ENCODE peak calls at places on chromosomes 3 and 15, in nine cellular contexts. D is glutamatergic neuron, O is neural crest cell, I is choroid plexus epithelial cell, F is A673, B is AG04450, T is left ventricle myocardium inferior, N is astrocyte of the cerebellum, G is heart left ventricle. C is an unnamed sample.

GRCh38 chr3:151971814-151972579 is 98.6 kb downstream of the SUCNR1 start:
- DNase-seq in G (no peak), O (no peak), D (no peak), I (peak), T (no peak), F (no peak), N (no peak), B (no peak), C (no peak)

GRCh38 chr15:22806664-22807063 is 20.2 kb downstream of the NIPA1 start:
- DNase-seq in G (no peak), N (no peak), T (no peak), B (no peak), I (no peak), D (no peak), F (no peak), O (no peak), C (no peak)

GRCh38 chr3:72245183-72245811 is 460.3 kb upstream of the PROK2 start:
- DNase-seq in G (peak), B (no peak), I (no peak), D (peak), N (no peak), O (no peak), T (peak), F (no peak), C (peak)

GRCh38 chr15:73081321-73081958 is 29.2 kb downstream of the NEO1 start:
- DNase-seq in I (peak), D (no peak), G (no peak), F (peak), T (no peak), B (peak), O (peak), N (peak), C (no peak)

GRCh38 chr15:45371546-45371945 is 6.8 kb downstream of the GATM start:
- DNase-seq in I (no peak), F (no peak), T (no peak), O (no peak), B (no peak), D (no peak), N (no peak), G (no peak), C (no peak)

GRCh38 chr15:20356444-20357138 is 185.0 kb downstream of the GOLGA6L6 start:
- DNase-seq in N (no peak), O (no peak), B (no peak), D (no peak), I (peak), G (peak), F (peak), T (peak), C (peak)

GRCh38 chr3:193190387-193190786 is 50.6 kb upstream of the PLAAT1 start:
- DNase-seq in D (peak), I (peak), F (peak), B (no peak), N (no peak), G (no peak), O (peak), T (no peak), C (no peak)

GRCh38 chr3:100097919-100098896 is 16.1 kb downstream of the FILIP1L start:
- DNase-seq in B (no peak), O (no peak), D (no peak), G (no peak), F (no peak), T (no peak), N (no peak), I (peak), C (no peak)

GRCh38 chr3:115792206-115792955 is 169.1 kb downstream of the GAP43 start:
- DNase-seq in T (no peak), O (no peak), I (peak), N (no peak), B (no peak), D (no peak), F (no peak), G (no peak), C (no peak)

GRCh38 chr3:15292765-15293522 is 39.4 kb downstream of the SH3BP5 start:
- DNase-seq in I (peak), F (no peak), N (no peak), T (no peak), G (no peak), O (no peak), D (no peak), B (no peak), C (peak)

GRCh38 chr3:127709320-127710060 is 36.7 kb downstream of the ABTB1 start:
- DNase-seq in G (no peak), O (no peak), N (no peak), F (no peak), T (no peak), D (no peak), I (peak), B (no peak), C (no peak)

GRCh38 chr3:173399001-173399400 is 1.5 kb downstream of the NLGN1 start:
- DNase-seq in O (no peak), D (no peak), T (no peak), N (no peak), G (no peak), I (no peak), B (no peak), F (no peak), C (no peak)

GRCh38 chr3:142354076-142354475 is 93.8 kb downstream of the XRN1 start:
- DNase-seq in N (no peak), O (no peak), D (no peak), B (no peak), T (no peak), G (no peak), I (no peak), F (no peak), C (no peak)

GRCh38 chr3:127182848-127183714 is 9.8 kb upstream of the PRR23E start:
- DNase-seq in B (no peak), T (no peak), F (no peak), O (no peak), D (no peak), N (no peak), I (no peak), G (peak), C (peak)

GRCh38 chr3:29282431-29283296 is 1.8 kb downstream of the RBMS3 start:
- DNase-seq in O (no peak), B (no peak), G (no peak), T (no peak), I (peak), N (no peak), D (no peak), F (peak), C (no peak)

GRCh38 chr15:26670116-26670515 is 102.8 kb downstream of the GABRB3 start:
- DNase-seq in B (no peak), I (no peak), T (no peak), G (no peak), D (no peak), F (no peak), N (no peak), O (no peak), C (no peak)

GRCh38 chr3:42503251-42503924 is 945 bp downstream of the VIPR1 start:
- DNase-seq in B (no peak), D (peak), T (no peak), O (no peak), G (no peak), F (no peak), N (no peak), I (no peak), C (no peak)

GRCh38 chr3:179949428-179949827 is 87.3 kb downstream of the PEX5L start:
- DNase-seq in O (no peak), T (no peak), G (no peak), B (no peak), I (no peak), F (no peak), D (no peak), N (no peak), C (no peak)

GRCh38 chr3:137071104-137071503 is 113.3 kb downstream of the IL20RB start:
- DNase-seq in B (no peak), T (no peak), G (no peak), O (no peak), F (no peak), D (no peak), I (peak), N (no peak), C (no peak)

GRCh38 chr3:186510374-186511079 is 33.7 kb downstream of the CRYGS start:
- DNase-seq in D (no peak), I (peak), O (no peak), F (no peak), N (peak), G (no peak), B (no peak), T (no peak), C (no peak)

GRCh38 chr3:134311265-134311664 is 60.6 kb upstream of the RYK start:
- DNase-seq in T (no peak), B (no peak), G (no peak), D (no peak), N (no peak), F (no peak), I (peak), O (no peak), C (no peak)

GRCh38 chr15:25690673-25691543 is 172.2 kb downstream of the ATP10A start:
- DNase-seq in T (no peak), O (no peak), I (peak), D (no peak), N (peak), G (no peak), B (no peak), F (no peak), C (peak)

GRCh38 chr3:111112913-111113312 is 41.3 kb downstream of the NECTIN3 start:
- DNase-seq in F (no peak), D (no peak), T (no peak), N (no peak), B (no peak), O (no peak), G (no peak), I (peak), C (no peak)

GRCh38 chr3:99544819-99545281 is 93.5 kb upstream of the COL8A1 start:
- DNase-seq in N (no peak), F (no peak), G (no peak), I (peak), D (no peak), T (peak), O (no peak), B (no peak), C (no peak)

GRCh38 chr15:63292771-63293170 is 15.4 kb downstream of the APH1B start:
- DNase-seq in G (no peak), I (peak), D (no peak), F (no peak), T (no peak), B (no peak), O (no peak), N (no peak), C (no peak)

GRCh38 chr3:115217678-115218451 is 70.8 kb upstream of the ZBTB20 start:
- DNase-seq in O (peak), F (peak), N (peak), G (no peak), T (no peak), I (peak), B (peak), D (peak), C (no peak)

GRCh38 chr3:70247955-70248354 is 64.5 kb downstream of the MDFIC2 start:
- DNase-seq in T (no peak), F (no peak), G (no peak), I (peak), N (no peak), B (no peak), D (no peak), O (no peak), C (no peak)

GRCh38 chr3:158159714-158160113 is 49.8 kb downstream of the RSRC1 start:
- DNase-seq in G (no peak), I (no peak), B (no peak), F (no peak), D (no peak), T (no peak), N (no peak), O (no peak), C (no peak)

GRCh38 chr15:83100072-83100646 is 7.3 kb upstream of the TM6SF1 start:
- DNase-seq in G (no peak), O (no peak), B (no peak), I (no peak), N (no peak), F (no peak), D (no peak), T (no peak), C (no peak)

GRCh38 chr3:56366641-56366984 is 101.7 kb downstream of the ERC2 start:
- DNase-seq in D (no peak), T (no peak), G (no peak), B (no peak), I (no peak), N (no peak), F (no peak), O (no peak), C (no peak)

GRCh38 chr3:64473476-64473875 is 214.3 kb downstream of the ADAMTS9 start:
- DNase-seq in O (no peak), B (no peak), D (no peak), T (no peak), G (no peak), F (no peak), I (peak), N (no peak), C (no peak)

GRCh38 chr3:64470436-64470835 is 217.4 kb downstream of the ADAMTS9 start:
- DNase-seq in T (no peak), I (no peak), D (no peak), N (no peak), B (no peak), G (no peak), O (no peak), F (no peak), C (no peak)

DNA sequence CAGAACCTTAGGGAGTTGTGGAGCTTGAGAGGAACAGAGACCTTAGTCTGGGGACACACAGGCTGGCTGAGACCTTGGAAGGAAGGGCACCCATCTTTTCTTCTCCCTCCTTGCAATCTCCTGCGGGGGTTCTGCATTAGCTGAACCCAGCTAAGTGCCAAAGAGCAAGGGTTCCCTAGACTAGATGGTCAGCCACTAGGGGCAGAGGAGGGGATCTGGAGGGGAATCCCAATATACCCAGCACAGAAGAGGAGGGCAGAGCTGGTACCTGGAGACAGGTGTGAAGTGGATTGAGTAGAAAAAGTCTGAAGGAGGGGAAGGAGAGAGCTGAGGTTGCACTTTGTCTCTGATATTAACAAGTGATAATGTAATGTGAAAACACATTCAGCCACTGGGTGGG is 212.8 kb downstream of the ADAMTS9 start:
- DNase-seq in O (no peak), N (no peak), G (no peak), F (no peak), B (no peak), T (no peak), D (no peak), I (no peak), C (no peak)
- TF ChIP-seq CTCF in O (no peak), N (peak), G (no peak), F (no peak), B (peak), T (no peak), D (no peak), I (peak), C (no peak)

GRCh38 chr3:144187531-144188230 is 216.1 kb downstream of the DIPK2A start:
- DNase-seq in O (no peak), F (peak), G (no peak), T (no peak), I (peak), B (no peak), N (peak), D (no peak), C (no peak)

GRCh38 chr3:144185291-144185690 is 213.7 kb downstream of the DIPK2A start:
- DNase-seq in B (no peak), N (no peak), I (no peak), D (no peak), G (no peak), T (no peak), O (no peak), F (no peak), C (no peak)

GRCh38 chr3:144181062-144181461 is 209.4 kb downstream of the DIPK2A start:
- DNase-seq in F (no peak), O (no peak), I (no peak), D (no peak), B (no peak), N (no peak), T (no peak), G (no peak), C (no peak)

GRCh38 chr3:144178607-144179006 is 207.0 kb downstream of the DIPK2A start:
- DNase-seq in B (no peak), N (no peak), T (no peak), O (no peak), D (no peak), F (no peak), G (no peak), I (no peak), C (no peak)

DNA sequence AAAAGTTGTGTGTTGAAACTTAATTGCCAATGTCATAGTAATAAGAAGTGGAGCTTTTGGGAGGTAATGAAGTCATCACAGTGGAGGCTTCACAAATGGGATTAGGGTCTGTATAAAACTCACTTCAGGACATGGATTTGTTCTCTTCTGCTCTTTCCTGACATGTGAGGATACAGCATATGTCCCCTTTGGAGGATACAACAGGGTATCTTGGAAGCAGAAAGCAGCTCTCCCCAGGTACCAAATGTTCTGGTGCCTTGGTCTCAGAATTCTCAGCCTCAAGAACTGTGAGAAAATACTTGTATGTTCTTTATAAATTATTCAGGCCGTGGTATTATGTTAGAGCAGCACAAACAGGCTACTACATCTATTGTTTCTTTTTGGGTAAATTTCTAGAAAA is 210.9 kb downstream of the DIPK2A start:
- DNase-seq in B (no peak), O (no peak), D (no peak), T (no peak), I (no peak), F (no peak), N (no peak), G (no peak), C (no peak)
- TF ChIP-seq CTCF in B (no peak), O (no peak), D (no peak), T (no peak), I (no peak), F (no peak), N (no peak), G (no peak), C (no peak)

GRCh38 chr3:1251282-1252060 is 158.6 kb downstream of the CNTN6 start:
- DNase-seq in F (no peak), B (no peak), O (no peak), I (peak), T (no peak), G (no peak), D (no peak), N (no peak), C (no peak)
- TF ChIP-seq CTCF in F (peak), B (no peak), O (peak), I (no peak), T (no peak), G (no peak), D (peak), N (no peak), C (no peak)

GRCh38 chr3:123961508-123961856 is 453 bp upstream of the CCDC14 start:
- DNase-seq in T (no peak), O (no peak), N (no peak), D (no peak), I (no peak), B (no peak), G (no peak), F (no peak), C (no peak)

GRCh38 chr3:123960791-123961507 is at the start of gene CCDC14:
- DNase-seq in O (peak), D (peak), T (peak), N (peak), B (peak), G (peak), I (peak), F (peak), C (peak)
- TF ChIP-seq CTCF in O (no peak), D (no peak), T (no peak), N (no peak), B (no peak), G (no peak), I (no peak), F (no peak), C (no peak)

DNA sequence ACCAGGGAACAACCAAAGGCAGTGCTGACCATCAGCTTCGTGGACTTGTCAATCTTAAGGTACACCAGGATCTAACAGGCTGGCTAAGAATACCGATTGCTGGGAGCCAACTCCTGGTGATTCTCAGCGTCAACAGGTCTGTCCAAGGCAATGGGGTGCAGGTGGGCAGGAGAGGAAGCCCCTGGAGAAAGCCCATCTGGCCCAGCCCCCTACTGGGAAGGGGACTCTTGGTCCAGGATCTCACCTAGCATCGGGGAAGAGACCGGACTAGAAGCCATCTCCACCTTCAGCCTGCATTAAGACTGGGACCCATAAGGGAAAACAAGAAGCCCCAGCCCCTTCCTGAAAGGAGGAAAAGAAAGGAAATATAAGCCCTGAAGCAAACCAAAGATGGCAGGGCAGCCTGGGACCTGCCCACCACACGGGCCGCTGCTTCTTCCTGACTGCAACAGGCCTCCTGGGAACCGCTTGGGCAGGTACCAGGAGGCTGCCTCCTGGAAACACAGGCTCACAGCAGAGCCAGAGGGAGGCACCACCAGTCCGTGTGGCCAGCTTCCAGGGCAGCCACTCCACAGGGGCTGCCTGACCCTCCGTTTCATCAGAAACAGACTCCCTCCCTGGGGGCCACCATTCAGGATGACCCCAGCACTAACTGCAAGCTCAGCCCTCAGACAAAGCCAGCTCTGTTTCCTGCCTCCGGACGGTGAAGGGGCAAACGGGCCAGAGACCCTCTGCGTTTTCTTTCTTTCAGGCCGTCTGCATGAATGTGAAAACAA is 100.3 kb downstream of the LRIG1 start:
- DNase-seq in T (no peak), O (peak), G (no peak), F (no peak), N (no peak), B (no peak), D (peak), I (peak), C (no peak)
- TF ChIP-seq CTCF in T (no peak), O (no peak), G (no peak), F (no peak), N (no peak), B (no peak), D (no peak), I (peak), C (no peak)

DNA sequence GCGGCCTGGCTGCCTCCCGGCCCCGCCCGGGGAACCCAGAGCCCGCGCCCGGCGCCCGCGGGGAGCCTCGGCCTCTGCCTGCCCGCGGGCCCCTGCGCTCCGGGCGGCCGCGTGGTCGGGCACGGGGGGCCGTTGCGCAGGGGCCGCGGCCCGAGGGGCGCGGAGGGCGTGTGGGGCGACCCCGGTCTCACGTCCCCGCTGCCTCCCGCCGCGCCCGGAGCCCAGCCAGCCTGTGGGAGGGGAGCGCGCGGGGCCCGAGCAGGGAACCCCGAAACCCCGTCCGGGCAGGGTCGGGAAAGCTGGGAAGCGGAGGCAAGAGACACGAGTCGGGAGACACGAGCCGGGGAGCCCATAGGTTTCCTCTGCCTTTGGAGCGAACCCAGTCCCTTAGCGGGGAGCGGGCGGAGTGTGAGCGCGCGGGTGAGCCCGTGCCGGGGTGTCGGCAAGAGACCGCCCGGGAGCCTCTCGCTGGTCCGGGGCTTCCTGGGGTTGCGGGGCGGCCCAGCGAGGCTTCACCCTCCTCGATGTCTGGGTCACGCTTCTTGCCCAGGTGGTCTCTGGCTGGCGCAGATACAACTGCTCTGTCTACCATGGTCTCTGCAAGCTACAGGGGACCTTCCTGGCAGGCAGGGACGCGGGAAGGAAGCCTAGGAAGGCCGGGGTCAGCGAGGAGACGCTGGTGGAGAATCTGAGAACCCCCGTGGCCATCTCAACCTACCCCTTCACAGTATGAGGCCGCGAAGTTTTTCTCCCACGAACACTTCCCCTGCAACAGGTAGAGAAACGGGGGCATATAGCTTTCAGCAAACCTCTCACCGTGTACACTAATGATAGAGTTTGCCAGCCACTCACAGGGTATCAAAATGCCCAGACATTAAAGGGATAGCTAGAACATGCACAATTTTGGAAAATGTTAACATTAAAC is 586 bp downstream of the LRRK1 start:
- DNase-seq in F (peak), G (peak), T (no peak), O (no peak), I (peak), B (no peak), D (no peak), N (no peak), C (no peak)
- TF ChIP-seq CTCF in F (no peak), G (no peak), T (no peak), O (no peak), I (no peak), B (no peak), D (no peak), N (no peak), C (no peak)

GRCh38 chr3:171346011-171346410 is 114.2 kb downstream of the TNIK start:
- DNase-seq in T (no peak), O (no peak), D (no peak), F (no peak), B (no peak), N (no peak), I (no peak), G (no peak), C (no peak)
- TF ChIP-seq CTCF in T (no peak), O (no peak), D (no peak), F (no peak), B (no peak), N (no peak), I (no peak), G (no peak), C (no peak)